ENCODE peak calls at places on chromosomes 4 and X, in four cellular contexts. P, O, A and K are unnamed samples.

GRCh38 chr4:99300934-99301333 is 10.1 kb upstream of the ADH1A start:
- DNase-seq in P (peak), O (peak), A (no peak), K (peak)

GRCh38 chrX:87299563-87300160 is 217.9 kb upstream of the KLHL4 start:
- DNase-seq in P (no peak), O (no peak), A (peak), K (peak)

GRCh38 chr4:845233-845835 is 19.4 kb upstream of the CPLX1 start:
- DNase-seq in P (no peak), O (no peak), A (no peak), K (peak)

GRCh38 chr4:99205104-99205979 is 13.7 kb downstream of the ADH6 start:
- DNase-seq in P (no peak), O (no peak), A (no peak), K (peak)

GRCh38 chr4:176383273-176384077 is 63.7 kb downstream of the SPCS3 start:
- DNase-seq in P (no peak), O (no peak), A (no peak), K (peak)

GRCh38 chr4:21451032-21451431 is 497.5 kb downstream of the KCNIP4 start:
- DNase-seq in P (no peak), O (no peak), A (no peak), K (peak)

GRCh38 chr4:24915121-24915922 is 2.5 kb upstream of the CCDC149 start:
- DNase-seq in P (no peak), O (no peak), A (no peak), K (peak)

GRCh38 chrX:97252111-97252510 is 368.4 kb downstream of the RPA4 start:
- DNase-seq in P (no peak), O (no peak), A (no peak), K (no peak)

GRCh38 chrX:117808413-117808812 is 308.2 kb downstream of the KLHL13 start:
- DNase-seq in P (no peak), O (no peak), A (no peak), K (no peak)

GRCh38 chrX:1468250-1468772 is 15.6 kb upstream of the ASMTL start:
- DNase-seq in P (no peak), O (peak), A (peak), K (peak)

GRCh38 chrX:15468036-15468435 is 25.1 kb downstream of the PIR start:
- DNase-seq in P (no peak), O (no peak), A (peak), K (peak)

GRCh38 chr4:70713453-70714026 is 8.2 kb upstream of the RUFY3 start:
- DNase-seq in P (no peak), O (no peak), A (peak), K (no peak)

GRCh38 chr4:26076000-26076587 is 162.1 kb downstream of the SMIM20 start:
- DNase-seq in P (no peak), O (no peak), A (peak), K (peak)

GRCh38 chr4:174553828-174554227 is 31.5 kb upstream of the HPGD start:
- DNase-seq in P (no peak), O (no peak), A (no peak), K (peak)

GRCh38 chr4:5158825-5159224 is 107.5 kb downstream of the STK32B start:
- DNase-seq in P (no peak), O (no peak), A (no peak), K (no peak)

GRCh38 chr4:52371861-52372260 is 287.2 kb downstream of the USP46 start:
- DNase-seq in P (no peak), O (no peak), A (no peak), K (no peak)

GRCh38 chr4:174260099-174260498 is 23.4 kb downstream of the FBXO8 start:
- DNase-seq in P (no peak), O (no peak), A (no peak), K (peak)

GRCh38 chrX:55754861-55755294 is 37.3 kb downstream of the RRAGB start:
- DNase-seq in P (no peak), O (no peak), A (peak), K (no peak)

GRCh38 chrX:45907776-45908175 is 637.4 kb downstream of the ZNF674 start:
- DNase-seq in P (no peak), O (no peak), A (no peak), K (no peak)

GRCh38 chrX:1743105-1743504 is 128.2 kb downstream of the ASMT start:
- DNase-seq in P (no peak), O (no peak), A (no peak), K (no peak)

GRCh38 chr4:3451956-3452355 is 10.2 kb downstream of the HGFAC start:
- DNase-seq in P (no peak), O (no peak), A (no peak), K (peak)

GRCh38 chr4:186249785-186250739 is 15.9 kb upstream of the F11 start:
- DNase-seq in P (no peak), O (no peak), A (no peak), K (no peak)

GRCh38 chr4:17512973-17513665 is 1.2 kb upstream of the QDPR start:
- DNase-seq in P (no peak), O (no peak), A (no peak), K (peak)

GRCh38 chr4:17514865-17515264 is at the start of gene CLRN2:
- DNase-seq in P (no peak), O (no peak), A (no peak), K (no peak)

GRCh38 chr4:17511950-17512795 is at the start of gene QDPR:
- DNase-seq in P (peak), O (peak), A (peak), K (peak)

GRCh38 chr4:17511041-17511949 is 595 bp downstream of the QDPR start:
- DNase-seq in P (peak), O (peak), A (peak), K (peak)

DNA sequence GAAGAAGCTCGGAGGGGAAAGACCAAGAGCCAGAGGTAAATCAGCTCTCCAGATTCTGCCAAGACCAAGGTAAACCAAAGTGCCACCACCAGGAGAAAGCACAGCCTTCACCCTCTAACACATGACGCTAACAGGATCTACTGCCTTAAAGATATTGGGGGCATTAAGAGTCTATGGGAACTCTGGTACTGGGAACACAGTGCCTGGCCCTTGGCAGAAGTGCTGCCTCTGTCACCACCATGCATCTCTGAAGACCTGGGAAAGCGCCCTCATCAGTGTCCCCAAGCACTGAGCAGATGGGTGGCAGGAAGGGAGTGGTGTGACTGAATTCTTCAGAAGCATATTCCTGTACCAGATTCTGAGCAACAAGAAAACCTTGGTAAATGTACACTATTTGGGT is 1.3 kb downstream of the QDPR start:
- DNase-seq in P (no peak), O (no peak), A (no peak), K (no peak)
- H3K4me3 ChIP-seq in P (peak), O (no peak), A (peak), K (no peak)

GRCh38 chrX:21708116-21708515 is 49.8 kb downstream of the SMPX start:
- DNase-seq in P (no peak), O (no peak), A (peak), K (peak)
- TF ChIP-seq CTCF in P (no peak), O (no peak), A (peak), K (peak)

GRCh38 chrX:153828723-153829548 is 1.4 kb downstream of the PDZD4 start:
- DNase-seq in P (no peak), O (no peak), A (no peak), K (no peak)

GRCh38 chrX:153829549-153829798 is 870 bp downstream of the PDZD4 start:
- DNase-seq in P (no peak), O (no peak), A (no peak), K (no peak)

GRCh38 chrX:153829799-153830631 is at the start of gene PDZD4:
- DNase-seq in P (no peak), O (no peak), A (no peak), K (no peak)

GRCh38 chrX:153831435-153832150 is 1.2 kb upstream of the PDZD4 start:
- DNase-seq in P (no peak), O (no peak), A (no peak), K (no peak)

GRCh38 chrX:153830632-153831434 is 489 bp upstream of the PDZD4 start:
- DNase-seq in P (no peak), O (no peak), A (no peak), K (no peak)
- H3K4me3 ChIP-seq in P (peak), O (no peak), A (no peak), K (no peak)

DNA sequence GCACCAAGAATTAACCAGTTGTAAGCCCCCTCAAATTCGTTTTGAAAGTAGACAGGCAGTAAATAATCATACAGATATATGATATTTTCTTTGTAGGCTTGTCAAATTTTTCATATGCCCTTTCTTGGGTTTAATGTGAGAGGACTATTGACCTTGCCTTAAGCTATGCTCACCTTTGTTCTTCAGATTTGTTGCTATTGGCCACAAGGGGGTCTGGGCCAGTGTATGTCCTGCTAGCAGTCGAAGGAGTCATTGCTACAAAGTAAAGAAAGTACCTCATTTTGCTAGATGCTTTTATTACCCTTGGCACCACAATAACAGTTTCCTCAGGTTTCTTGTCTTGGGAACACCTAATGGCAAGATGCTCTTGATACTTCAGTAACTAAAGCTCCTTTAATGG is 51.7 kb downstream of the IGSF1 start:
- DNase-seq in P (no peak), O (no peak), A (no peak), K (no peak)
- TF ChIP-seq CTCF in P (no peak), O (no peak), A (no peak), K (no peak)